ENCODE peak calls at places on chromosomes 4 and X, in eight cellular contexts. P, C, R, H, K, M, E and V are unnamed samples.

GRCh38 chrX:100768679-100769338 is 36.9 kb upstream of the SYTL4 start:
- DNase-seq in K (peak; percentile 52), R (peak; percentile 63), M (peak; percentile 8), P (peak; percentile 69), C (peak; percentile 73), H (peak; percentile 95), E (peak; percentile 43), V (peak; percentile 77)

GRCh38 chr4:42399393-42399792 is 2.1 kb downstream of the SHISA3 start:
- DNase-seq in E (no peak), C (no peak), K (no peak), M (no peak), P (no peak), H (no peak), R (no peak), V (no peak)

GRCh38 chr4:41145571-41146078 is 68.7 kb downstream of the APBB2 start:
- DNase-seq in E (no peak), M (no peak), K (peak; percentile 48), R (no peak), C (peak; percentile 44), P (peak; percentile 63), H (no peak), V (no peak)

GRCh38 chr4:54657556-54658313 is at the start of gene KIT:
- DNase-seq in M (no peak), E (no peak), P (peak; percentile 75), C (peak; percentile 30), K (no peak), R (peak; percentile 50), H (peak; percentile 57), V (peak; percentile 59)

GRCh38 chr4:73865697-73866096 is 3.5 kb upstream of the CXCL1 start:
- DNase-seq in C (no peak), R (no peak), M (no peak), H (no peak), K (no peak), E (no peak), P (no peak), V (no peak)

GRCh38 chr4:108943971-108944370 is 181.1 kb upstream of the ETNPPL start:
- DNase-seq in P (no peak), K (no peak), E (no peak), C (no peak), R (no peak), H (no peak), M (no peak), V (no peak)

GRCh38 chr4:181504846-181505374 is 738.3 kb upstream of the TENM3 start:
- DNase-seq in R (no peak), K (no peak), C (no peak), E (no peak), P (no peak), H (no peak), M (no peak), V (no peak)

GRCh38 chr4:2768921-2769336 is 12.8 kb upstream of the TNIP2 start:
- DNase-seq in K (no peak), C (no peak), R (no peak), P (no peak), M (no peak), E (no peak), H (no peak), V (no peak)

GRCh38 chr4:38674206-38675144 is 10.5 kb downstream of the KLF3 start:
- DNase-seq in C (no peak), H (no peak), R (no peak), M (no peak), P (peak; percentile 24), K (peak; percentile 46), E (no peak), V (no peak)

GRCh38 chrX:10597871-10598270 is 22.5 kb downstream of the MID1 start:
- DNase-seq in K (no peak), M (no peak), P (peak; percentile 61), H (no peak), R (no peak), C (peak; percentile 51), E (no peak), V (no peak)

GRCh38 chrX:78375894-78376293 is 48.5 kb upstream of the CYSLTR1 start:
- DNase-seq in H (no peak), K (peak; percentile 63), R (no peak), E (no peak), C (peak; percentile 0), M (no peak), P (peak; percentile 52), V (no peak)

GRCh38 chr4:106502106-106502699 is 133.6 kb upstream of the GIMD1 start:
- DNase-seq in M (peak; percentile 52), P (peak; percentile 69), K (peak; percentile 52), R (no peak), E (peak; percentile 18), C (peak; percentile 79), H (peak; percentile 64), V (peak; percentile 73)

GRCh38 chr4:26049447-26049846 is 135.4 kb downstream of the SMIM20 start:
- DNase-seq in C (no peak), K (no peak), R (no peak), E (no peak), M (no peak), H (no peak), P (no peak), V (no peak)

GRCh38 chr4:6986067-6986780 is 56.9 kb upstream of the TADA2B start:
- DNase-seq in K (peak; percentile 26), R (no peak), H (no peak), P (peak; percentile 91), C (peak; percentile 68), E (no peak), M (no peak), V (peak; percentile 58)

GRCh38 chrX:122238801-122239200 is 945.3 kb upstream of the GRIA3 start:
- DNase-seq in E (no peak), C (peak; percentile 0), R (no peak), M (no peak), K (peak; percentile 67), H (no peak), P (peak; percentile 62), V (no peak)

GRCh38 chrX:17860179-17860780 is 818 bp downstream of the RAI2 start:
- DNase-seq in R (no peak), H (no peak), E (no peak), K (no peak), C (no peak), P (no peak), M (no peak), V (no peak)